ENCODE peak calls at places on chromosomes 5 and 9, in four cellular contexts. C is AG10803, A is occipital lobe, P is T-helper 2 cell. Q is an unnamed sample.

GRCh38 chr5:32444946-32445758 is 612 bp upstream of the ZFR start:
- DNase-seq in C (no peak), P (no peak), A (peak), Q (no peak)

GRCh38 chr5:172321593-172321992 is 38.0 kb upstream of the UBTD2 start:
- DNase-seq in A (no peak), C (no peak), P (no peak), Q (no peak)

GRCh38 chr5:163506726-163507125 is 1.3 kb downstream of the MAT2B start:
- DNase-seq in P (no peak), C (peak), A (no peak), Q (no peak)

GRCh38 chr5:126674145-126674544 is 73.4 kb downstream of the PHAX start:
- DNase-seq in P (no peak), C (no peak), A (no peak), Q (no peak)

GRCh38 chr5:476102-476813 is 33.3 kb downstream of the EXOC3 start:
- DNase-seq in C (no peak), A (no peak), P (no peak), Q (no peak)

GRCh38 chr5:139052975-139053374 is 145.2 kb downstream of the SIL1 start:
- DNase-seq in P (no peak), C (no peak), A (no peak), Q (no peak)

GRCh38 chr9:72292184-72292787 is 72.7 kb downstream of the ZFAND5 start:
- DNase-seq in C (peak), P (no peak), A (no peak), Q (no peak)

GRCh38 chr5:154129868-154130267 is 60.7 kb upstream of the GALNT10 start:
- DNase-seq in C (no peak), A (no peak), P (no peak), Q (no peak)

GRCh38 chr9:135584934-135585333 is 23.4 kb downstream of the PAEP start:
- DNase-seq in A (no peak), C (no peak), P (no peak), Q (no peak)

GRCh38 chr5:30287890-30288289 is 905.6 kb upstream of the CDH6 start:
- DNase-seq in A (no peak), P (no peak), C (no peak), Q (no peak)

GRCh38 chr5:1552469-1553255 is 28.9 kb upstream of the LPCAT1 start:
- DNase-seq in P (no peak), A (peak), C (peak), Q (no peak)

GRCh38 chr5:96809898-96810297 is 2.2 kb upstream of the ERAP1 start:
- DNase-seq in C (no peak), A (no peak), P (no peak), Q (no peak)

GRCh38 chr5:138391859-138392386 is 39.4 kb downstream of the KDM3B start:
- DNase-seq in P (no peak), C (no peak), A (peak), Q (no peak)

GRCh38 chr9:92035687-92036410 is 79.4 kb downstream of the SPTLC1 start:
- DNase-seq in P (no peak), C (peak), A (no peak), Q (no peak)

GRCh38 chr5:141121563-141121962 is at the start of gene PCDHB4:
- DNase-seq in P (no peak), C (no peak), A (no peak), Q (no peak)

GRCh38 chr5:146073239-146073900 is 32.0 kb downstream of the PLAC8L1 start:
- DNase-seq in C (no peak), P (no peak), A (no peak), Q (no peak)

GRCh38 chr5:44294492-44294891 is 94.7 kb downstream of the FGF10 start:
- DNase-seq in P (no peak), A (no peak), C (peak), Q (no peak)

GRCh38 chr5:110441035-110441434 is 285.4 kb downstream of the TMEM232 start:
- DNase-seq in C (peak), A (no peak), P (no peak), Q (no peak)

GRCh38 chr5:124973613-124974130 is 227.2 kb upstream of the ZNF608 start:
- DNase-seq in A (no peak), P (no peak), C (no peak), Q (no peak)

GRCh38 chr5:198941-199820 is 7.9 kb downstream of the LRRC14B start:
- DNase-seq in C (no peak), A (no peak), P (no peak), Q (no peak)

GRCh38 chr9:80873861-80874260 is 815.5 kb downstream of the TLE1 start:
- DNase-seq in A (no peak), C (peak), P (no peak), Q (no peak)

GRCh38 chr5:90055831-90056328 is 353.7 kb downstream of the CETN3 start:
- DNase-seq in C (peak), P (no peak), A (no peak), Q (no peak)

GRCh38 chr5:82334856-82335255 is 56.7 kb upstream of the RPS23 start:
- DNase-seq in C (peak), P (no peak), A (no peak), Q (no peak)

GRCh38 chr9:21856301-21857094 is 54.1 kb downstream of the MTAP start:
- DNase-seq in A (no peak), C (peak), P (no peak), Q (no peak)

GRCh38 chr9:13627502-13627901 is 348.0 kb upstream of the MPDZ start:
- DNase-seq in C (no peak), P (no peak), A (no peak), Q (no peak)

GRCh38 chr9:99752710-99753109 is 69.0 kb upstream of the NR4A3 start:
- DNase-seq in P (no peak), C (peak), A (no peak), Q (no peak)

GRCh38 chr5:100777680-100778281 is 125.3 kb downstream of the ST8SIA4 start:
- DNase-seq in P (no peak), A (no peak), C (peak), Q (no peak)

GRCh38 chr5:134468921-134469400 is 56.5 kb upstream of the JADE2 start:
- DNase-seq in A (no peak), C (no peak), P (no peak), Q (no peak)

GRCh38 chr5:169801324-169801777 is 164.3 kb downstream of the DOCK2 start:
- DNase-seq in C (peak), P (no peak), A (no peak), Q (no peak)

GRCh38 chr9:87309236-87309635 is 188.4 kb upstream of the DAPK1 start:
- DNase-seq in P (no peak), C (peak), A (no peak), Q (no peak)

GRCh38 chr5:174794941-174795672 is 70.7 kb downstream of the MSX2 start:
- DNase-seq in P (no peak), C (no peak), A (no peak), Q (no peak)

GRCh38 chr5:176535655-176536131 is 1.5 kb downstream of the RNF44 start:
- DNase-seq in A (no peak), C (no peak), P (no peak), Q (no peak)

GRCh38 chr9:16304301-16304700 is 566.2 kb downstream of the BNC2 start:
- DNase-seq in A (no peak), C (no peak), P (no peak), Q (no peak)

GRCh38 chr5:132414634-132415377 is 45.3 kb downstream of the SLC22A5 start:
- DNase-seq in A (no peak), P (no peak), C (peak), Q (no peak)

GRCh38 chr9:134363450-134363849 is 37.2 kb downstream of the RXRA start:
- DNase-seq in P (no peak), C (no peak), A (no peak), Q (no peak)

GRCh38 chr9:131046581-131047202 is 37.7 kb downstream of the LAMC3 start:
- DNase-seq in P (peak), C (peak), A (no peak), Q (peak)

GRCh38 chr5:168978015-168978414 is 322.9 kb downstream of the SLIT3 start:
- DNase-seq in P (no peak), C (peak), A (no peak), Q (no peak)

GRCh38 chr9:136628287-136628686 is 34.4 kb upstream of the EGFL7 start:
- DNase-seq in C (no peak), P (no peak), A (no peak), Q (no peak)

GRCh38 chr5:912356-913091 is 19.8 kb downstream of the TRIP13 start:
- DNase-seq in P (peak), A (peak), C (peak), Q (peak)

GRCh38 chr9:121023064-121023463 is 27.0 kb downstream of the C5 start:
- DNase-seq in P (no peak), C (peak), A (no peak), Q (no peak)